ENCODE peak calls at places on chromosomes 1 and 21, in five cellular contexts. O is A549, F is HepG2, I is H1, X is K562. P is an unnamed sample.

GRCh38 chr1:172507741-172508140 is 25.2 kb upstream of the SUCO start:
- DNase-seq in O (no peak), F (no peak), I (no peak), X (no peak), P (no peak)

GRCh38 chr1:153155542-153155941 is 4.9 kb upstream of the SPRR2G start:
- DNase-seq in O (no peak), F (no peak), I (no peak), X (no peak), P (no peak)

GRCh38 chr21:38229260-38229877 is 27.4 kb upstream of the KCNJ15 start:
- DNase-seq in O (no peak), F (no peak), I (no peak), X (no peak), P (no peak)

GRCh38 chr21:31750843-31751242 is 18.9 kb upstream of the SCAF4 start:
- DNase-seq in O (peak; percentile 6), F (no peak), I (no peak), X (peak; percentile 13), P (peak; percentile 56)

GRCh38 chr1:112527266-112528010 is 18.7 kb downstream of the WNT2B start:
- DNase-seq in O (no peak), F (no peak), I (no peak), X (no peak), P (peak; percentile 61)

GRCh38 chr21:35048706-35049617 is at the start of gene RUNX1:
- DNase-seq in O (no peak), F (no peak), I (no peak), X (peak; percentile 62), P (peak; percentile 56)

GRCh38 chr1:42944207-42944928 is 14.3 kb downstream of the SLC2A1 start:
- DNase-seq in O (no peak), F (no peak), I (no peak), X (no peak), P (no peak)

GRCh38 chr1:9201421-9202239 is 32.9 kb upstream of the H6PD start:
- DNase-seq in O (no peak), F (no peak), I (no peak), X (no peak), P (peak; percentile 86)

GRCh38 chr1:203706444-203706843 is 58.5 kb upstream of the LAX1 start:
- DNase-seq in O (no peak), F (no peak), I (no peak), X (no peak), P (peak; percentile 52)

GRCh38 chr1:59041878-59042277 is 255.0 kb upstream of the FGGY start:
- DNase-seq in O (no peak), F (no peak), I (no peak), X (no peak), P (peak; percentile 45)

GRCh38 chr1:229092377-229093257 is 178.3 kb upstream of the RAB4A start:
- DNase-seq in O (no peak), F (no peak), I (no peak), X (no peak), P (no peak)

GRCh38 chr1:202438393-202439174 is 90.1 kb downstream of the PPP1R12B start:
- DNase-seq in O (no peak), F (no peak), I (no peak), X (no peak), P (no peak)

GRCh38 chr1:51660570-51660969 is 43.7 kb downstream of the OSBPL9 start:
- DNase-seq in O (no peak), F (no peak), I (no peak), X (no peak), P (no peak)

GRCh38 chr1:225735252-225736149 is 42.1 kb upstream of the SRP9 start:
- DNase-seq in O (peak; percentile 82), F (peak; percentile 72), I (no peak), X (no peak), P (peak; percentile 98)

GRCh38 chr1:219582310-219582709 is 30.6 kb downstream of the ZC3H11B start:
- DNase-seq in O (no peak), F (no peak), I (no peak), X (no peak), P (peak; percentile 55)

GRCh38 chr1:65792671-65793358 is at the start of gene PDE4B:
- DNase-seq in O (no peak), F (no peak), I (no peak), X (no peak), P (peak; percentile 40)

GRCh38 chr1:201358596-201358995 is 18.9 kb downstream of the TNNT2 start:
- DNase-seq in O (no peak), F (no peak), I (no peak), X (no peak), P (peak; percentile 3)

GRCh38 chr1:36730599-36730998 is 247.9 kb upstream of the CSF3R start:
- DNase-seq in O (no peak), F (no peak), I (no peak), X (no peak), P (no peak)

GRCh38 chr1:228087771-228088251 is 5.3 kb downstream of the ARF1 start:
- DNase-seq in O (no peak), F (no peak), I (no peak), X (no peak), P (peak; percentile 65)

GRCh38 chr1:211495584-211495983 is 3.6 kb upstream of the RD3 start:
- DNase-seq in O (no peak), F (no peak), I (no peak), X (no peak), P (no peak)

GRCh38 chr1:98975825-98976224 is 28.8 kb downstream of the PLPPR5 start:
- DNase-seq in O (no peak), F (no peak), I (no peak), X (no peak), P (peak; percentile 23)

GRCh38 chr1:67844988-67845387 is 11.7 kb upstream of the GNG12 start:
- DNase-seq in O (no peak), F (no peak), I (no peak), X (no peak), P (no peak)

GRCh38 chr21:39737376-39738000 is 7.5 kb upstream of the IGSF5 start:
- DNase-seq in O (no peak), F (no peak), I (no peak), X (no peak), P (no peak)

GRCh38 chr1:65512967-65513777 is 92.7 kb downstream of the LEPR start:
- DNase-seq in O (no peak), F (no peak), I (no peak), X (no peak), P (peak; percentile 15)

GRCh38 chr1:116002781-116003455 is 26.6 kb downstream of the SLC22A15 start:
- DNase-seq in O (no peak), F (no peak), I (no peak), X (no peak), P (no peak)

GRCh38 chr1:205547932-205548827 is 43.7 kb downstream of the CDK18 start:
- DNase-seq in O (no peak), F (no peak), I (no peak), X (no peak), P (no peak)

GRCh38 chr1:218739426-218739825 is 394.3 kb downstream of the TGFB2 start:
- DNase-seq in O (no peak), F (no peak), I (no peak), X (no peak), P (peak; percentile 58)

GRCh38 chr1:25875856-25876692 is 566 bp upstream of the PAQR7 start:
- DNase-seq in O (no peak), F (no peak), I (no peak), X (peak; percentile 77), P (no peak)

GRCh38 chr1:243917177-243917862 is 67.3 kb upstream of the AKT3 start:
- DNase-seq in O (peak; percentile 48), F (no peak), I (peak; percentile 23), X (no peak), P (peak; percentile 93)

GRCh38 chr1:165641276-165641987 is 10.4 kb downstream of the MGST3 start:
- DNase-seq in O (no peak), F (no peak), I (no peak), X (no peak), P (peak; percentile 33)

DNA sequence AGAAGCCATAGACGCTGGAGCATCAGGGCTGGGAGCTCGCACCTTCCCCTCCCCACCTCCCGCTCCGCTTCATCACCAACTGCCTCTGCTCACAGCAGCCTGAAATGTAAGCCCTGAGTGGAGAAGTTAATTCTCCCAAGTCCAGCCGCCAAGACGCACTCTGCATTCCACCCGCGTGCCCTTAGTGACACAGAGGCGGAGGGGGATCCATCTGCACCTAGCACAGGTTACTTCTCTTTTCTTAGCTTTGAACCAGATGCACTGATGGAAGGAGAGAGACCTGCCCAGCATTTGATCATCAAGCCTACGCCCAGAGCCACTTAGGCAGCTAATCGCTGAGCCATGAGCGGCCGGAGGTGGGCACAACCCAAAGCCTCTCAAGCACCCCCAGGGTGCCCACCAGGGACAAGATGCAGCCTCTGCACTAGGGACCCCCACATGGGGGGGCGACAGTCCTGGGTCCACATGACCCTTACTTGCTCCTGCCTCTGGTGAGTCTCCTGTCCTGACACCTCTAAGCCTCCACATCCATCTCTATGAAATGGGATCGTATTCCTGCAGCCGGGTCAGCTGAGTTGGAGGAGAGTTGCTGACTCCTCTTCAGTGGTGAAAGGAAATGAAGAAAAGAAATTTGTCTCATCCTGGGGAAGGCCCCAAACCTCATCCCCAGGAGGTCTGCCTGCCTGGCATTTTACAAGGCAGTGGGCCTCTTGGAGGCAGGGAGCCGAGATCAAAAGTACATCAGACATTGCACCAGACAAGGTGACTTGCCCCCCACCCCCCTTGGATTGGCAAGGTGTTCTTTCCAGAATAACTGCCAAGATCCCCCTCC is 316.1 kb downstream of the MATN1 start:
- DNase-seq in O (no peak), F (no peak), I (no peak), X (no peak), P (no peak)
- TF ChIP-seq MAFK in O (no peak), F (no peak), I (no peak), X (no peak), P (no peak)

GRCh38 chr1:186519981-186520380 is 59.1 kb upstream of the PDC start:
- DNase-seq in O (no peak), F (no peak), I (no peak), X (no peak), P (peak; percentile 55)
- TF ChIP-seq MAFK in O (no peak), F (no peak), I (no peak), X (no peak), P (no peak)

GRCh38 chr1:163842546-163842945 is 520.8 kb downstream of the NUF2 start:
- DNase-seq in O (no peak), F (no peak), I (no peak), X (no peak), P (no peak)

DNA sequence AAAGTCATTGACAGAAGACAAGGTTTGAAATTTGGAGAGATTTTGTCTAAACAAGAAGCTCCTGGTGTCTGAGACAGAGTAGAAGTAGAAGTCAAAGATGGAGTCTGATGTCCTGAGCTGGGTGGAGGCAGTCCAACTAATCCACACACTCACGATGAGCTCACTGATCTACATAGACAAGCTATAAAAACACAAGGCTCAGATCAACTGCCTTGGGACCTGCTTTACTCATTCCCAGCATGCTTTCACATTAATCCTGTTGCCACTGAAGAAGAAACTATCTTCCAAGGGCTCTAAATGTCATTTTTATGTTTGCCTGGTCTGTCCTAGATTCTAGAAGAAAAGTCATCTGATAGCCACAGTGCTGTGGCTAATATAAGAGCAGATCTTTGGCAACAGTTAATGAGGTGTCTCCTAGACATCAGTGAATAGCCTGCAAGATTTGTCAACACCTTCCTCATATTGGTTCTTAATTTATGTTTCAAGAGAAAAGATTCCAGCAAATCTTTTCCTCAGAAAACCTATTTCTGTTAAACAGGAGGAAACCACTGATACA is 522.7 kb downstream of the NUF2 start:
- DNase-seq in O (no peak), F (no peak), I (no peak), X (no peak), P (peak; percentile 23)
- TF ChIP-seq MAFK in O (no peak), F (no peak), I (no peak), X (no peak), P (no peak)

DNA sequence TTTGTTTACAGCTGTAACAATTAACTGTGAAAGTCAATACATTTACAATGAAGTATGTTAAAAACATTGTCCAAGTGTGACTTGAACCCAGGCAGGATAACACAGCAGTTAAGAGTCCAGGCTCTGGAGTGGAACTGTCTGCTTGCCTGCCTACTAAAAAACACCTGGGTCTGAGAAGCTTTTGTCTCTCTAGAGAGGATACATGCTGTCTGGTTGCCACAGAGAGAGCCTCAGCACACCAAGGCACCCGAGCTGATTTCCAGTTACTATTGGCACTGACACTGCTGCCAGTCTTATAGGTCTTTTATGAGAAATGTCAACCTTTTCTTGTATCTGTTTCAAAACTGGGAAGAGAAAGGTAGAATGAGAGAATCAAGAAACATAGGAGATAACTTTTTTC is 20.2 kb upstream of the RALGPS2 start:
- DNase-seq in O (no peak), F (no peak), I (no peak), X (no peak), P (no peak)
- TF ChIP-seq MAFK in O (no peak), F (no peak), I (no peak), X (no peak), P (no peak)

P was measured in IMR-90.